ENCODE peak calls at places on chromosome 2, in four cellular contexts. E, Q, C and A are unnamed samples.
A peak's percentile ranks its signal among the peaks of the same experiment; 100 is the strongest.

GRCh38 chr2:55616509-55617159 is 788 bp downstream of the PPP4R3B start:
- DNase-seq in E (peak; percentile 64), Q (peak; percentile 88), C (no peak), A (peak; percentile 31)

GRCh38 chr2:96538487-96539214 is 2.1 kb downstream of the ARID5A start:
- DNase-seq in E (peak; percentile 47), Q (peak; percentile 35), C (peak; percentile 77), A (no peak)

GRCh38 chr2:170236639-170237037 is 58.7 kb downstream of the MYO3B start:
- DNase-seq in E (no peak), Q (no peak), C (no peak), A (no peak)

GRCh38 chr2:100274076-100274475 is 48.2 kb downstream of the LONRF2 start:
- DNase-seq in E (no peak), Q (no peak), C (no peak), A (no peak)

GRCh38 chr2:50636462-50636861 is 395.5 kb downstream of the NRXN1 start:
- DNase-seq in E (no peak), Q (no peak), C (no peak), A (no peak)

GRCh38 chr2:13106302-13106701 is 389.6 kb downstream of the TRIB2 start:
- DNase-seq in E (no peak), Q (no peak), C (no peak), A (no peak)

GRCh38 chr2:107932986-107933385 is 53.3 kb upstream of the SLC5A7 start:
- DNase-seq in E (no peak), Q (peak; percentile 57), C (no peak), A (no peak)

GRCh38 chr2:188158337-188159100 is 133.2 kb upstream of the GULP1 start:
- DNase-seq in E (peak; percentile 16), Q (peak; percentile 16), C (no peak), A (no peak)

GRCh38 chr2:170597705-170598420 is 117.3 kb upstream of the SP5 start:
- DNase-seq in E (no peak), Q (no peak), C (no peak), A (no peak)

GRCh38 chr2:196162586-196163180 is 8.7 kb downstream of the STK17B start:
- DNase-seq in E (no peak), Q (no peak), C (no peak), A (no peak)

GRCh38 chr2:65305899-65306298 is 78.3 kb downstream of the ACTR2 start:
- DNase-seq in E (no peak), Q (no peak), C (no peak), A (no peak)

GRCh38 chr2:168241208-168241607 is 6.2 kb downstream of the STK39 start:
- DNase-seq in E (no peak), Q (no peak), C (no peak), A (no peak)

GRCh38 chr2:106566050-106566449 is 78.9 kb downstream of the CD8B2 start:
- DNase-seq in E (peak; percentile 58), Q (peak; percentile 33), C (no peak), A (no peak)

GRCh38 chr2:129801575-129801974 is 177.9 kb upstream of the RAB6C start:
- DNase-seq in E (peak; percentile 14), Q (no peak), C (no peak), A (no peak)

GRCh38 chr2:70921839-70922590 is 13.7 kb upstream of the ATP6V1B1 start:
- DNase-seq in E (no peak), Q (peak; percentile 43), C (peak; percentile 7), A (no peak)

GRCh38 chr2:108853421-108853820 is 66.8 kb downstream of the CCDC138 start:
- DNase-seq in E (peak; percentile 74), Q (peak; percentile 87), C (no peak), A (no peak)

GRCh38 chr2:47501374-47502200 is 98.6 kb downstream of the MSH2 start:
- DNase-seq in E (peak; percentile 51), Q (peak; percentile 92), C (no peak), A (no peak)

GRCh38 chr2:78707776-78708386 is 317.6 kb upstream of the REG3G start:
- DNase-seq in E (no peak), Q (no peak), C (no peak), A (no peak)

GRCh38 chr2:169393068-169393590 is 30.8 kb upstream of the LRP2 start:
- DNase-seq in E (no peak), Q (no peak), C (no peak), A (peak; percentile 26)

GRCh38 chr2:2787301-2787907 is 456.3 kb upstream of the MYT1L start:
- DNase-seq in E (no peak), Q (no peak), C (no peak), A (no peak)

GRCh38 chr2:199455186-199455532 is 2.6 kb downstream of the SATB2 start:
- DNase-seq in E (no peak), Q (no peak), C (no peak), A (no peak)

GRCh38 chr2:637406-637776 is 39.8 kb downstream of the TMEM18 start:
- DNase-seq in E (no peak), Q (no peak), C (no peak), A (no peak)

GRCh38 chr2:204008352-204008751 is 71.8 kb downstream of the ICOS start:
- DNase-seq in E (no peak), Q (no peak), C (no peak), A (no peak)

GRCh38 chr2:149383340-149383739 is 53.0 kb downstream of the LYPD6 start:
- DNase-seq in E (no peak), Q (peak; percentile 4), C (no peak), A (no peak)

GRCh38 chr2:162646739-162647138 is 191.8 kb downstream of the KCNH7 start:
- DNase-seq in E (no peak), Q (no peak), C (no peak), A (no peak)

GRCh38 chr2:216549926-216550690 is 51.5 kb downstream of the RPL37A start:
- DNase-seq in E (no peak), Q (no peak), C (no peak), A (no peak)

GRCh38 chr2:48600204-48600813 is 17.3 kb upstream of the GTF2A1L start:
- DNase-seq in E (peak; percentile 43), Q (peak; percentile 64), C (no peak), A (no peak)

GRCh38 chr2:25250331-25251031 is 82.1 kb upstream of the POMC start:
- DNase-seq in E (peak; percentile 73), Q (peak; percentile 41), C (no peak), A (no peak)

GRCh38 chr2:83115606-83116005 is 1343.5 kb downstream of the SUCLG1 start:
- DNase-seq in E (no peak), Q (no peak), C (no peak), A (no peak)

GRCh38 chr2:159285929-159286708 is at the start of gene WDSUB1:
- DNase-seq in E (peak; percentile 71), Q (peak; percentile 73), C (peak; percentile 74), A (peak; percentile 30)

GRCh38 chr2:238594796-238595749 is 168.3 kb downstream of the ASB1 start:
- DNase-seq in E (no peak), Q (no peak), C (no peak), A (no peak)

GRCh38 chr2:62077239-62077638 is 118.7 kb upstream of the B3GNT2 start:
- DNase-seq in E (no peak), Q (no peak), C (no peak), A (peak; percentile 28)

GRCh38 chr2:10283106-10284062 is 19.3 kb upstream of the HPCAL1 start:
- DNase-seq in E (peak; percentile 70), Q (peak; percentile 51), C (no peak), A (no peak)

GRCh38 chr2:211457325-211457724 is 900.9 kb downstream of the CPS1 start:
- DNase-seq in E (no peak), Q (no peak), C (no peak), A (no peak)

GRCh38 chr2:58796239-58796638 is 555.1 kb upstream of the FANCL start:
- DNase-seq in E (no peak), Q (peak; percentile 1), C (no peak), A (no peak)

GRCh38 chr2:214881647-214882205 is 72.2 kb upstream of the BARD1 start:
- DNase-seq in E (peak; percentile 10), Q (peak; percentile 57), C (no peak), A (no peak)

GRCh38 chr2:232888839-232889529 is 18.9 kb downstream of the SNORC start:
- DNase-seq in E (no peak), Q (no peak), C (peak; percentile 23), A (no peak)

GRCh38 chr2:239730897-239731296 is 294.2 kb downstream of the NDUFA10 start:
- DNase-seq in E (no peak), Q (no peak), C (no peak), A (no peak)
- TF ChIP-seq CTCF in E (no peak), Q (no peak), C (no peak), A (no peak)

GRCh38 chr2:29238497-29238896 is 123.3 kb downstream of the CLIP4 start:
- DNase-seq in E (peak; percentile 34), Q (peak; percentile 70), C (no peak), A (peak; percentile 62)
- TF ChIP-seq CTCF in E (peak; percentile 82), Q (peak; percentile 96), C (peak; percentile 32), A (peak; percentile 65)

GRCh38 chr2:26917135-26917836 is 53.2 kb upstream of the MAPRE3 start:
- DNase-seq in E (no peak), Q (no peak), C (no peak), A (no peak)
- TF ChIP-seq CTCF in E (no peak), Q (no peak), C (no peak), A (no peak)

GRCh38 chr2:68292108-68292710 is 27.5 kb downstream of the CNRIP1 start:
- DNase-seq in E (peak; percentile 11), Q (peak; percentile 63), C (no peak), A (peak; percentile 30)

GRCh38 chr2:68293024-68293423 is 26.7 kb downstream of the CNRIP1 start:
- DNase-seq in E (no peak), Q (no peak), C (no peak), A (no peak)

GRCh38 chr2:68294913-68295312 is 24.8 kb downstream of the CNRIP1 start:
- DNase-seq in E (no peak), Q (no peak), C (no peak), A (no peak)

GRCh38 chr2:68295523-68295922 is 24.2 kb downstream of the CNRIP1 start:
- DNase-seq in E (no peak), Q (no peak), C (no peak), A (no peak)

GRCh38 chr2:68294187-68294586 is 25.6 kb downstream of the CNRIP1 start:
- DNase-seq in E (no peak), Q (no peak), C (no peak), A (no peak)
- TF ChIP-seq CTCF in E (peak; percentile 18), Q (peak; percentile 4), C (no peak), A (no peak)